ENCODE peak calls at places on chromosomes 2 and 18, in ten cellular contexts. R, N, G, C, I, E, L, K, V and X are unnamed samples.

GRCh38 chr2:46188041-46188715 is 109.0 kb upstream of the EPAS1 start:
- DNase-seq in R (no peak), N (no peak), G (no peak), C (no peak), I (no peak), E (no peak), L (no peak), K (no peak), V (no peak), X (no peak)

GRCh38 chr18:12307871-12308385 is at the start of gene TUBB6:
- DNase-seq in R (peak; percentile 91), N (peak; percentile 97), G (no peak), C (no peak), I (peak; percentile 44), E (peak; percentile 81), L (no peak), K (peak; percentile 83), V (no peak), X (peak; percentile 56)

GRCh38 chr2:151853070-151853758 is 25.0 kb upstream of the ARL5A start:
- DNase-seq in R (peak; percentile 37), N (no peak), G (no peak), C (no peak), I (peak; percentile 5), E (no peak), L (no peak), K (no peak), V (no peak), X (no peak)

GRCh38 chr2:72824224-72824842 is 1.5 kb downstream of the EXOC6B start:
- DNase-seq in R (no peak), N (no peak), G (no peak), C (no peak), I (no peak), E (no peak), L (no peak), K (peak; percentile 66), V (no peak), X (no peak)

GRCh38 chr2:45771251-45771650 is 119.8 kb downstream of the PRKCE start:
- DNase-seq in R (peak; percentile 11), N (no peak), G (no peak), C (no peak), I (no peak), E (no peak), L (no peak), K (peak; percentile 34), V (no peak), X (no peak)

GRCh38 chr2:127358044-127358443 is 29.7 kb downstream of the MAP3K2 start:
- DNase-seq in R (no peak), N (no peak), G (no peak), C (no peak), I (no peak), E (no peak), L (no peak), K (no peak), V (no peak), X (no peak)

GRCh38 chr2:196168181-196168580 is 3.2 kb downstream of the STK17B start:
- DNase-seq in R (no peak), N (no peak), G (no peak), C (no peak), I (peak; percentile 57), E (no peak), L (no peak), K (no peak), V (no peak), X (peak; percentile 13)

GRCh38 chr2:147649963-147650362 is 194.9 kb upstream of the ACVR2A start:
- DNase-seq in R (no peak), N (no peak), G (no peak), C (no peak), I (no peak), E (no peak), L (no peak), K (no peak), V (no peak), X (no peak)

GRCh38 chr18:22168360-22168921 is 948 bp upstream of the GATA6 start:
- DNase-seq in R (peak; percentile 59), N (peak; percentile 48), G (no peak), C (no peak), I (peak; percentile 50), E (peak; percentile 58), L (no peak), K (no peak), V (no peak), X (peak; percentile 57)

GRCh38 chr2:101519173-101519492 is 44.2 kb upstream of the RFX8 start:
- DNase-seq in R (no peak), N (no peak), G (no peak), C (no peak), I (no peak), E (no peak), L (no peak), K (no peak), V (no peak), X (no peak)